ENCODE peak calls at places on chromosomes 6 and 20, in eight cellular contexts. T is aorta, M is bronchial epithelial cell, C is transverse colon, B is psoas muscle, R is neuronal stem cell, N is AG09309, H is tibial artery. D is an unnamed sample.

GRCh38 chr6:17928514-17929430 is 58.7 kb downstream of the KIF13A start:
- DNase-seq in T (no peak), M (peak; percentile 39), C (no peak), B (no peak), R (no peak), N (no peak), H (no peak), D (no peak)

GRCh38 chr20:43975096-43975768 is 60.6 kb downstream of the TOX2 start:
- DNase-seq in T (no peak), M (peak; percentile 85), C (no peak), B (no peak), R (no peak), N (peak; percentile 79), H (no peak), D (peak; percentile 77)

GRCh38 chr6:31083742-31084354 is 28.5 kb downstream of the C6orf15 start:
- DNase-seq in T (peak; percentile 57), M (peak; percentile 52), C (peak; percentile 44), B (peak; percentile 18), R (peak; percentile 41), N (no peak), H (no peak), D (peak; percentile 91)

GRCh38 chr6:32843979-32844838 is at the start of gene PSMB8:
- DNase-seq in T (peak; percentile 98), M (peak; percentile 98), C (peak; percentile 99), B (peak; percentile 93), R (peak; percentile 90), N (peak; percentile 71), H (peak; percentile 98), D (peak; percentile 64)

GRCh38 chr6:41428402-41428994 is 93.1 kb downstream of the NCR2 start:
- DNase-seq in T (peak; percentile 76), M (no peak), C (peak; percentile 51), B (peak; percentile 33), R (no peak), N (peak; percentile 21), H (peak; percentile 58), D (no peak)

GRCh38 chr6:156864557-156864956 is 87.4 kb downstream of the ARID1B start:
- DNase-seq in T (no peak), M (no peak), C (no peak), B (no peak), R (no peak), N (no peak), H (no peak), D (no peak)

GRCh38 chr6:126957721-126958120 is 160.8 kb upstream of the RSPO3 start:
- DNase-seq in T (no peak), M (no peak), C (no peak), B (no peak), R (no peak), N (no peak), H (no peak), D (no peak)

GRCh38 chr20:50844430-50845100 is 49.7 kb downstream of the BCAS4 start:
- DNase-seq in T (peak; percentile 85), M (peak; percentile 99), C (no peak), B (no peak), R (no peak), N (no peak), H (no peak), D (peak; percentile 67)

GRCh38 chr20:33450867-33451266 is 7.3 kb upstream of the SNTA1 start:
- DNase-seq in T (peak; percentile 56), M (peak; percentile 17), C (no peak), B (no peak), R (no peak), N (no peak), H (no peak), D (no peak)

GRCh38 chr20:4549711-4550259 is 171.9 kb upstream of the PRND start:
- DNase-seq in T (no peak), M (no peak), C (no peak), B (no peak), R (no peak), N (no peak), H (no peak), D (no peak)

GRCh38 chr6:155782739-155783459 is 327.3 kb upstream of the NOX3 start:
- DNase-seq in T (no peak), M (no peak), C (no peak), B (no peak), R (no peak), N (peak; percentile 74), H (no peak), D (no peak)

GRCh38 chr6:154868143-154868594 is 126.9 kb upstream of the TIAM2 start:
- DNase-seq in T (no peak), M (peak; percentile 50), C (no peak), B (no peak), R (peak; percentile 54), N (peak; percentile 37), H (no peak), D (peak; percentile 14)

GRCh38 chr6:475341-475740 is 83.8 kb downstream of the IRF4 start:
- DNase-seq in T (no peak), M (no peak), C (no peak), B (no peak), R (no peak), N (no peak), H (no peak), D (no peak)

GRCh38 chr6:91538622-91539021 is 951.8 kb upstream of the MAP3K7 start:
- DNase-seq in T (no peak), M (no peak), C (no peak), B (no peak), R (no peak), N (no peak), H (no peak), D (no peak)

GRCh38 chr6:81515562-81516453 is 236.7 kb downstream of the TENT5A start:
- DNase-seq in T (no peak), M (no peak), C (no peak), B (no peak), R (no peak), N (peak; percentile 51), H (no peak), D (peak; percentile 38)

GRCh38 chr20:50029697-50030428 is 47.1 kb downstream of the SNAI1 start:
- DNase-seq in T (peak; percentile 92), M (peak; percentile 37), C (peak; percentile 17), B (peak; percentile 77), R (no peak), N (peak; percentile 87), H (peak; percentile 78), D (peak; percentile 87)

GRCh38 chr20:24811020-24811419 is 138.0 kb upstream of the CST7 start:
- DNase-seq in T (no peak), M (no peak), C (no peak), B (no peak), R (no peak), N (no peak), H (no peak), D (no peak)

GRCh38 chr6:83311231-83311630 is 118.1 kb downstream of the RWDD2A start:
- DNase-seq in T (no peak), M (no peak), C (no peak), B (no peak), R (no peak), N (peak; percentile 14), H (no peak), D (no peak)

GRCh38 chr6:127966616-127967015 is 65.8 kb upstream of the THEMIS start:
- DNase-seq in T (no peak), M (no peak), C (no peak), B (no peak), R (no peak), N (peak; percentile 24), H (no peak), D (no peak)

GRCh38 chr6:24845578-24845977 is 46.9 kb upstream of the ARMH2 start:
- DNase-seq in T (no peak), M (no peak), C (no peak), B (no peak), R (no peak), N (no peak), H (no peak), D (no peak)

GRCh38 chr6:24848461-24848860 is 49.7 kb upstream of the ARMH2 start:
- DNase-seq in T (no peak), M (no peak), C (no peak), B (no peak), R (no peak), N (no peak), H (no peak), D (no peak)

GRCh38 chr6:24849713-24850112 is 51.0 kb upstream of the ARMH2 start:
- DNase-seq in T (no peak), M (no peak), C (no peak), B (no peak), R (no peak), N (no peak), H (no peak), D (no peak)

GRCh38 chr6:24844903-24845302 is 46.2 kb upstream of the ARMH2 start:
- DNase-seq in T (no peak), M (no peak), C (no peak), B (no peak), R (no peak), N (no peak), H (no peak), D (no peak)

GRCh38 chr6:24847402-24847801 is 48.7 kb upstream of the ARMH2 start:
- DNase-seq in T (no peak), M (peak; percentile 47), C (no peak), B (no peak), R (no peak), N (no peak), H (no peak), D (no peak)
- H3K4me3 ChIP-seq in T (no peak overlapping the region), M (no peak overlapping the region), C (no peak overlapping the region), B (no peak overlapping the region), R (no peak overlapping the region), N (no peak overlapping the region), H (no peak overlapping the region), D (no peak overlapping the region)

DNA sequence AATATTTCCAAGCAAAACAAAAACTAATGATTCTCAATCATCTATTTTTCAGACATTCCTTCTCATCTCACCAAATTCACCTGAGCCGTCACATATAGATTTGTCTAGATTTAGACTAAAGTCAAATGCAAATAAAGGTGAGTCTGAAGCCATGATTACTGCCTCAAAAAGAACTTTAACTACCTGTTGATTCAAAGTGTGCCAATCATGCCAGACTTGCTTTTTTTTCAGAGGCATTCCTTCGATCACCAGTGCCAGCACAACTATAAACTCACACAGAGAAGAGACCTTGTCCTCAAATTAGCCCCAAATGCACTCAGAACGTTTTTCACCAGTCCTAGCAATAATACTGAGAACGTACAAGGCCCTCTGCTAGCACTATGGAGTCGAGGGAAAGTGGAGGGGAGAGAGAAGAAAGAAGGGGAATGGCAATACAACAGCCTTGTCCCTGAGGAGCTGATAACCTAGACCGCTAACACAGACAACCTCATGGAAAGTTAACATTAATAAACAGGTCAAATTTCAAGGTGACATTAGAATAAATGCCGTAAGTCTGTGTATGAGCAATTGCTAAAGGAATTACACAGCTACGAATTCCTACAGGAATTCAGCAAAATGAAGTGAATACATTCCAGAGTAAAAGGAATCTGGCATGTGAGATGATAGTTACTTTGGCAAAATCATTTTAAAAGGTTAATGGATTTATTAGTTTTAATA is 60.9 kb downstream of the EPB41L2 start:
- DNase-seq in T (no peak), M (no peak), C (no peak), B (no peak), R (no peak), N (no peak), H (no peak), D (no peak)
- H3K4me3 ChIP-seq in T (no peak overlapping the region), M (no peak overlapping the region), C (no peak overlapping the region), B (peak overlapping the region; percentile 45), R (no peak overlapping the region), N (no peak overlapping the region), H (no peak overlapping the region), D (no peak overlapping the region)

GRCh38 chr6:164108869-164109769 is 694.6 kb downstream of the QKI start:
- DNase-seq in T (peak; percentile 74), M (peak; percentile 14), C (no peak), B (peak; percentile 92), R (no peak), N (no peak), H (peak; percentile 33), D (peak; percentile 59)
- H3K4me3 ChIP-seq in T (no peak overlapping the region), M (no peak overlapping the region), C (no peak overlapping the region), B (peak overlapping the region; percentile 42), R (no peak overlapping the region), N (no peak overlapping the region), H (peak overlapping the region; percentile 6), D (no peak overlapping the region)

GRCh38 chr6:15405111-15405510 is 159.2 kb downstream of the JARID2 start:
- DNase-seq in T (no peak), M (no peak), C (no peak), B (no peak), R (no peak), N (no peak), H (no peak), D (no peak)
- H3K4me3 ChIP-seq in T (no peak overlapping the region), M (no peak overlapping the region), C (no peak overlapping the region), B (no peak overlapping the region), R (no peak overlapping the region), N (no peak overlapping the region), H (no peak overlapping the region), D (no peak overlapping the region)

D was measured in skeletal muscle cell.